ENCODE peak calls at places on chromosomes 1 and 21, in ten cellular contexts. One of them, this sample, is unnamed.

GRCh38 chr1:64743954-64744491 is 852 bp upstream of the RAVER2 start:
- DNase-seq in T-helper 2 cell: no peak
- DNase-seq in NCI-H1436: no peak
- DNase-seq in NCI-H774: no peak
- DNase-seq in retinal pigment epithelial cell: no peak
- DNase-seq in stromal cell of bone marrow: no peak
- DNase-seq in stimulated activated CD4-positive, alpha-beta T cell treated with anti-CD3 and anti-CD28 coated beads, Interleukin-12 subunit alpha, Interleukin-12 subunit beta, amount 100 ng/mL, for 4 hours: no peak
- DNase-seq in HuH-7: peak; percentile 8
- DNase-seq in NCI-H1694 treated with DMSO at 0.1 percent for 48 hours: peak; percentile 74
- DNase-seq in HFFc6: no peak
- DNase-seq in this sample: no peak

GRCh38 chr21:37653201-37653600 is 263.1 kb downstream of the KCNJ6 start:
- DNase-seq in T-helper 2 cell: no peak
- DNase-seq in NCI-H1436: no peak
- DNase-seq in NCI-H774: no peak
- DNase-seq in retinal pigment epithelial cell: no peak
- DNase-seq in stromal cell of bone marrow: no peak
- DNase-seq in stimulated activated CD4-positive, alpha-beta T cell treated with anti-CD3 and anti-CD28 coated beads, Interleukin-12 subunit alpha, Interleukin-12 subunit beta, amount 100 ng/mL, for 4 hours: no peak
- DNase-seq in HuH-7: no peak
- DNase-seq in NCI-H1694 treated with DMSO at 0.1 percent for 48 hours: no peak
- DNase-seq in HFFc6: no peak
- DNase-seq in this sample: no peak

GRCh38 chr21:45950740-45951515 is 30.6 kb upstream of the COL6A1 start:
- DNase-seq in T-helper 2 cell: no peak
- DNase-seq in NCI-H1436: no peak
- DNase-seq in NCI-H774: no peak
- DNase-seq in retinal pigment epithelial cell: no peak
- DNase-seq in stromal cell of bone marrow: no peak
- DNase-seq in stimulated activated CD4-positive, alpha-beta T cell treated with anti-CD3 and anti-CD28 coated beads, Interleukin-12 subunit alpha, Interleukin-12 subunit beta, amount 100 ng/mL, for 4 hours: no peak
- DNase-seq in HuH-7: no peak
- DNase-seq in NCI-H1694 treated with DMSO at 0.1 percent for 48 hours: no peak
- DNase-seq in HFFc6: no peak
- DNase-seq in this sample: no peak

GRCh38 chr1:200154069-200154767 is 126.7 kb downstream of the NR5A2 start:
- DNase-seq in T-helper 2 cell: no peak
- DNase-seq in NCI-H1436: no peak
- DNase-seq in NCI-H774: no peak
- DNase-seq in retinal pigment epithelial cell: no peak
- DNase-seq in stromal cell of bone marrow: no peak
- DNase-seq in stimulated activated CD4-positive, alpha-beta T cell treated with anti-CD3 and anti-CD28 coated beads, Interleukin-12 subunit alpha, Interleukin-12 subunit beta, amount 100 ng/mL, for 4 hours: peak; percentile 8
- DNase-seq in HuH-7: no peak
- DNase-seq in NCI-H1694 treated with DMSO at 0.1 percent for 48 hours: peak; percentile 23
- DNase-seq in HFFc6: no peak
- DNase-seq in this sample: no peak

GRCh38 chr1:38962113-38962512 is 20.5 kb upstream of the RHBDL2 start:
- DNase-seq in T-helper 2 cell: no peak
- DNase-seq in NCI-H1436: no peak
- DNase-seq in NCI-H774: no peak
- DNase-seq in retinal pigment epithelial cell: no peak
- DNase-seq in stromal cell of bone marrow: peak; percentile 49
- DNase-seq in stimulated activated CD4-positive, alpha-beta T cell treated with anti-CD3 and anti-CD28 coated beads, Interleukin-12 subunit alpha, Interleukin-12 subunit beta, amount 100 ng/mL, for 4 hours: no peak
- DNase-seq in HuH-7: no peak
- DNase-seq in NCI-H1694 treated with DMSO at 0.1 percent for 48 hours: no peak
- DNase-seq in HFFc6: peak; percentile 83
- DNase-seq in this sample: no peak

GRCh38 chr21:19321688-19322087 is 918.1 kb upstream of the TMPRSS15 start:
- DNase-seq in T-helper 2 cell: no peak
- DNase-seq in NCI-H1436: no peak
- DNase-seq in NCI-H774: no peak
- DNase-seq in retinal pigment epithelial cell: no peak
- DNase-seq in stromal cell of bone marrow: no peak
- DNase-seq in stimulated activated CD4-positive, alpha-beta T cell treated with anti-CD3 and anti-CD28 coated beads, Interleukin-12 subunit alpha, Interleukin-12 subunit beta, amount 100 ng/mL, for 4 hours: no peak
- DNase-seq in HuH-7: no peak
- DNase-seq in NCI-H1694 treated with DMSO at 0.1 percent for 48 hours: no peak
- DNase-seq in HFFc6: no peak
- DNase-seq in this sample: no peak

GRCh38 chr1:231869364-231869763 is 242.8 kb downstream of the DISC1 start:
- DNase-seq in T-helper 2 cell: no peak
- DNase-seq in NCI-H1436: no peak
- DNase-seq in NCI-H774: no peak
- DNase-seq in retinal pigment epithelial cell: no peak
- DNase-seq in stromal cell of bone marrow: no peak
- DNase-seq in stimulated activated CD4-positive, alpha-beta T cell treated with anti-CD3 and anti-CD28 coated beads, Interleukin-12 subunit alpha, Interleukin-12 subunit beta, amount 100 ng/mL, for 4 hours: no peak
- DNase-seq in HuH-7: no peak
- DNase-seq in NCI-H1694 treated with DMSO at 0.1 percent for 48 hours: no peak
- DNase-seq in HFFc6: no peak
- DNase-seq in this sample: no peak

GRCh38 chr21:34351786-34352241 is 12.0 kb upstream of the KCNE2 start:
- DNase-seq in T-helper 2 cell: no peak
- DNase-seq in NCI-H1436: peak; percentile 54
- DNase-seq in NCI-H774: peak; percentile 49
- DNase-seq in retinal pigment epithelial cell: no peak
- DNase-seq in stromal cell of bone marrow: no peak
- DNase-seq in stimulated activated CD4-positive, alpha-beta T cell treated with anti-CD3 and anti-CD28 coated beads, Interleukin-12 subunit alpha, Interleukin-12 subunit beta, amount 100 ng/mL, for 4 hours: no peak
- DNase-seq in HuH-7: peak; percentile 67
- DNase-seq in NCI-H1694 treated with DMSO at 0.1 percent for 48 hours: peak; percentile 90
- DNase-seq in HFFc6: peak; percentile 34
- DNase-seq in this sample: no peak

GRCh38 chr1:170536924-170537551 is 5.1 kb downstream of the GORAB start:
- DNase-seq in T-helper 2 cell: no peak
- DNase-seq in NCI-H1436: no peak
- DNase-seq in NCI-H774: no peak
- DNase-seq in retinal pigment epithelial cell: no peak
- DNase-seq in stromal cell of bone marrow: no peak
- DNase-seq in stimulated activated CD4-positive, alpha-beta T cell treated with anti-CD3 and anti-CD28 coated beads, Interleukin-12 subunit alpha, Interleukin-12 subunit beta, amount 100 ng/mL, for 4 hours: no peak
- DNase-seq in HuH-7: no peak
- DNase-seq in NCI-H1694 treated with DMSO at 0.1 percent for 48 hours: no peak
- DNase-seq in HFFc6: no peak
- DNase-seq in this sample: peak; percentile 23

This sample was measured in epithelial cell of proximal tubule.